ENCODE peak calls at places on chromosomes 12 and 14, in four cellular contexts. One of them, this sample, is unnamed.

GRCh38 chr14:29898470-29898869 is 29.2 kb downstream of the PRKD1 start:
- DNase-seq in left lung: no peak
- DNase-seq in neural progenitor cell: no peak
- DNase-seq in ovary: no peak
- DNase-seq in this sample: no peak

GRCh38 chr12:124609041-124609984 is 41.9 kb upstream of the NCOR2 start:
- DNase-seq in left lung: peak; percentile 94
- DNase-seq in neural progenitor cell: no peak
- DNase-seq in ovary: peak; percentile 85
- DNase-seq in this sample: peak; percentile 95

GRCh38 chr12:80068173-80068572 is 31.2 kb upstream of the OTOGL start:
- DNase-seq in left lung: no peak
- DNase-seq in neural progenitor cell: peak; percentile 39
- DNase-seq in ovary: no peak
- DNase-seq in this sample: no peak

GRCh38 chr12:50221228-50222008 is 54.2 kb upstream of the CERS5 start:
- DNase-seq in left lung: no peak
- DNase-seq in neural progenitor cell: peak; percentile 45
- DNase-seq in ovary: no peak
- DNase-seq in this sample: no peak

GRCh38 chr12:120321382-120322202 is 6.0 kb downstream of the PLA2G1B start:
- DNase-seq in left lung: no peak
- DNase-seq in neural progenitor cell: no peak
- DNase-seq in ovary: no peak
- DNase-seq in this sample: no peak

GRCh38 chr12:30792648-30793499 is 38.1 kb upstream of the CAPRIN2 start:
- DNase-seq in left lung: no peak
- DNase-seq in neural progenitor cell: peak; percentile 2
- DNase-seq in ovary: no peak
- DNase-seq in this sample: no peak

GRCh38 chr12:15963271-15963670 is 52.1 kb downstream of the DERA start:
- DNase-seq in left lung: no peak
- DNase-seq in neural progenitor cell: no peak
- DNase-seq in ovary: no peak
- DNase-seq in this sample: no peak

GRCh38 chr12:49223590-49224369 is 34.9 kb upstream of the TUBA1A start:
- DNase-seq in left lung: no peak
- DNase-seq in neural progenitor cell: peak; percentile 43
- DNase-seq in ovary: no peak
- DNase-seq in this sample: no peak

GRCh38 chr14:24681056-24681455 is 47.1 kb upstream of the GZMB start:
- DNase-seq in left lung: no peak
- DNase-seq in neural progenitor cell: no peak
- DNase-seq in ovary: no peak
- DNase-seq in this sample: no peak

GRCh38 chr14:104885973-104886689 is 21.1 kb downstream of the CEP170B start:
- DNase-seq in left lung: peak; percentile 85
- DNase-seq in neural progenitor cell: no peak
- DNase-seq in ovary: peak; percentile 15
- DNase-seq in this sample: peak; percentile 74

GRCh38 chr12:51773145-51773869 is 75.2 kb downstream of the FIGNL2 start:
- DNase-seq in left lung: no peak
- DNase-seq in neural progenitor cell: no peak
- DNase-seq in ovary: no peak
- DNase-seq in this sample: no peak

GRCh38 chr12:24780969-24781368 is 167.9 kb downstream of the BCAT1 start:
- DNase-seq in left lung: no peak
- DNase-seq in neural progenitor cell: peak; percentile 8
- DNase-seq in ovary: no peak
- DNase-seq in this sample: no peak

GRCh38 chr12:13093850-13094225 is 9.6 kb downstream of the GSG1 start:
- DNase-seq in left lung: no peak
- DNase-seq in neural progenitor cell: no peak
- DNase-seq in ovary: no peak
- DNase-seq in this sample: no peak

GRCh38 chr12:124964251-124964650 is 24.7 kb downstream of the DHX37 start:
- DNase-seq in left lung: no peak
- DNase-seq in neural progenitor cell: no peak
- DNase-seq in ovary: no peak
- DNase-seq in this sample: no peak

GRCh38 chr12:75944097-75944904 is 87.3 kb downstream of the PHLDA1 start:
- DNase-seq in left lung: no peak
- DNase-seq in neural progenitor cell: no peak
- DNase-seq in ovary: no peak
- DNase-seq in this sample: no peak

GRCh38 chr12:76799362-76799761 is 35.4 kb downstream of the ZDHHC17 start:
- DNase-seq in left lung: no peak
- DNase-seq in neural progenitor cell: no peak
- DNase-seq in ovary: no peak
- DNase-seq in this sample: no peak

GRCh38 chr14:25042362-25043299 is 7.3 kb downstream of the STXBP6 start:
- DNase-seq in left lung: no peak
- DNase-seq in neural progenitor cell: peak; percentile 67
- DNase-seq in ovary: no peak
- DNase-seq in this sample: no peak

GRCh38 chr12:6925543-6926279 is 2.0 kb upstream of the ATN1 start:
- DNase-seq in left lung: no peak
- DNase-seq in neural progenitor cell: peak; percentile 77
- DNase-seq in ovary: peak; percentile 84
- DNase-seq in this sample: no peak

GRCh38 chr12:6925239-6925542 is 2.6 kb upstream of the ATN1 start:
- DNase-seq in left lung: no peak
- DNase-seq in neural progenitor cell: peak; percentile 64
- DNase-seq in ovary: no peak
- DNase-seq in this sample: no peak

GRCh38 chr12:6928703-6929407 is 1.1 kb downstream of the ATN1 start:
- DNase-seq in left lung: peak; percentile 43
- DNase-seq in neural progenitor cell: no peak
- DNase-seq in ovary: peak; percentile 39
- DNase-seq in this sample: no peak

GRCh38 chr12:6927999-6928702 is 392 bp downstream of the ATN1 start:
- DNase-seq in left lung: peak; percentile 81
- DNase-seq in neural progenitor cell: peak; percentile 48
- DNase-seq in ovary: peak; percentile 69
- DNase-seq in this sample: no peak

GRCh38 chr12:6927379-6927991 is at the start of gene ATN1:
- DNase-seq in left lung: peak; percentile 89
- DNase-seq in neural progenitor cell: peak; percentile 84
- DNase-seq in ovary: peak; percentile 93
- DNase-seq in this sample: no peak
- H3K4me1 ChIP-seq in left lung: peaks cover 47% of the 10 kb centered on the region
- H3K4me1 ChIP-seq in neural progenitor cell: peaks cover 40% of the 10 kb centered on the region
- H3K4me1 ChIP-seq in ovary: peaks cover 23% of the 10 kb centered on the region
- H3K4me1 ChIP-seq in this sample: peaks cover 34% of the 10 kb centered on the region

DNA sequence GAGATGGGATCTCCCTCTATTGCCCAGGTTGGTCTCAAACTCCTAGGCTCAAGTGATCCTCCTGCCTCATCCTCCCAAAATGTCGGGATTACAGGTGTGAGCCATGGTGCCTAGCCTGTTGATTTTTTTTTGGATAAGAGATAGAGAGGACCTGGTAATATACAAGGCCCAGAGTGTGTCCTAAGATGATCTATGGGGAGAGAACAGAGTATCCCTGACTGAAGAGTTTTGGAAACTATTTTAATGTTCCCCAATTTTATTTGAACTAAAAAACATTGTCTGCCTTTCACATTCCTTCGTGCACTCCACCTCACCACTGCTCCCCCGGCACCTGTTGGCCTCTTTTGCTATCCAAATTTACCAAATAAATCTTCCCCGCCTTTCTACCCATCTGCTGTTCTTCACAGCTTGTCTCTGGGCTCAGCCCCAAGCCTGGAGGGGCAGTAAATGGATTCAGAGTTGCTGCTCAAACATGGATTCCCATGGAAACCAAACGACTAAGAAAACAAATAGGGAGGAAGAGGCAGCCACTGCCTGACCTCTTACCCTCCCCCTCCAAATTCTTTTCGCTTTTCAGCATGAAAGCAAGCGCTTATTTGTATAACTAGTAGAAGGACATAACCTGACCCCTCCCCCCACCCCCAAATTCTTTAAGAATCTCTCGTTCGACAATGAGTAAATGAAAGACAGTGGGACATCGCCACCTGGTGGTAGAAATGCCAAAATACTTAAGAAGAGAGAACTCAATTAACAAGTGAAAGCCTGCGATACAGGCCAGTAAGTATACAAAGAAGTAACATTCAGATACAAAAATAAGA is 22.6 kb downstream of the OR10G3 start:
- DNase-seq in left lung: no peak
- DNase-seq in neural progenitor cell: peak; percentile 97
- DNase-seq in ovary: peak; percentile 62
- DNase-seq in this sample: no peak
- H3K27ac ChIP-seq in left lung: peak overlapping the region; percentile 50
- H3K27ac ChIP-seq in neural progenitor cell: peak overlapping the region; percentile 91
- H3K27ac ChIP-seq in ovary: no peak overlapping the region
- H3K27ac ChIP-seq in this sample: no peak overlapping the region

GRCh38 chr12:4274396-4274959 is 916 bp downstream of the CCND2 start:
- DNase-seq in left lung: peak; percentile 81
- DNase-seq in neural progenitor cell: peak; percentile 38
- DNase-seq in ovary: peak; percentile 44
- DNase-seq in this sample: no peak

GRCh38 chr12:4272014-4272975 is 1.3 kb upstream of the CCND2 start:
- DNase-seq in left lung: peak; percentile 90
- DNase-seq in neural progenitor cell: peak; percentile 90
- DNase-seq in ovary: peak; percentile 62
- DNase-seq in this sample: peak; percentile 98

GRCh38 chr12:4274960-4275868 is 1.7 kb downstream of the CCND2 start:
- DNase-seq in left lung: peak; percentile 81
- DNase-seq in neural progenitor cell: peak; percentile 53
- DNase-seq in ovary: peak; percentile 41
- DNase-seq in this sample: no peak

GRCh38 chr12:4272976-4273650 is 449 bp upstream of the CCND2 start:
- DNase-seq in left lung: no peak
- DNase-seq in neural progenitor cell: peak; percentile 55
- DNase-seq in ovary: no peak
- DNase-seq in this sample: no peak

DNA sequence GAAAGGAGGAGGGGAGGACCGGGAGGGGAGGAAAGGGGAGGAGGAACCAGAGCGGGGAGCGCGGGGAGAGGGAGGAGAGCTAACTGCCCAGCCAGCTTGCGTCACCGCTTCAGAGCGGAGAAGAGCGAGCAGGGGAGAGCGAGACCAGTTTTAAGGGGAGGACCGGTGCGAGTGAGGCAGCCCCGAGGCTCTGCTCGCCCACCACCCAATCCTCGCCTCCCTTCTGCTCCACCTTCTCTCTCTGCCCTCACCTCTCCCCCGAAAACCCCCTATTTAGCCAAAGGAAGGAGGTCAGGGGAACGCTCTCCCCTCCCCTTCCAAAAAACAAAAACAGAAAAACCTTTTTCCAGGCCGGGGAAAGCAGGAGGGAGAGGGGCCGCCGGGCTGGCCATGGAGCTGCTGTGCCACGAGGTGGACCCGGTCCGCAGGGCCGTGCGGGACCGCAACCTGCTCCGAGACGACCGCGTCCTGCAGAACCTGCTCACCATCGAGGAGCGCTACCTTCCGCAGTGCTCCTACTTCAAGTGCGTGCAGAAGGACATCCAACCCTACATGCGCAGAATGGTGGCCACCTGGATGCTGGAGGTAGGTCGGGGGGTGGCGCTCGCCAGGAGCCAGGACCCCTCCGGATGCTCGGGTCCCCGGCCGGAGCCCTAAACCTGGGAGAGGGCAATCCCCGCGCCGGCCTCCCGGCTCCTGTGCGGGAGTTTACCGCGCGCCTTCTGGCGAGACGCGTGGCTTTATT is at the start of gene CCND2:
- DNase-seq in left lung: peak; percentile 95
- DNase-seq in neural progenitor cell: peak; percentile 92
- DNase-seq in ovary: peak; percentile 79
- DNase-seq in this sample: peak; percentile 96
- TF ChIP-seq CTCF in left lung: no peak
- TF ChIP-seq CTCF in neural progenitor cell: peak; percentile 11
- TF ChIP-seq CTCF in ovary: no peak
- TF ChIP-seq CTCF in this sample: no peak

GRCh38 chr12:11801643-11802042 is 152.2 kb downstream of the ETV6 start:
- DNase-seq in left lung: no peak
- DNase-seq in neural progenitor cell: no peak
- DNase-seq in ovary: no peak
- DNase-seq in this sample: no peak
- H3K4me1 ChIP-seq in left lung: peaks cover 5% of the 10 kb centered on the region
- H3K4me1 ChIP-seq in neural progenitor cell: peaks cover 4% of the 10 kb centered on the region
- H3K4me1 ChIP-seq in ovary: no peaks in the 10 kb centered on the region
- H3K4me1 ChIP-seq in this sample: peaks cover 15% of the 10 kb centered on the region

GRCh38 chr12:53051881-53052412 is 2.1 kb downstream of the TNS2 start:
- DNase-seq in left lung: no peak
- DNase-seq in neural progenitor cell: no peak
- DNase-seq in ovary: no peak
- DNase-seq in this sample: no peak
- H3K27ac ChIP-seq in left lung: peak overlapping the region; percentile 88
- H3K27ac ChIP-seq in neural progenitor cell: no peak overlapping the region
- H3K27ac ChIP-seq in ovary: peak overlapping the region; percentile 96
- H3K27ac ChIP-seq in this sample: peak overlapping the region; percentile 95

GRCh38 chr12:71969330-71969729 is 30.7 kb downstream of the TPH2 start:
- DNase-seq in left lung: no peak
- DNase-seq in neural progenitor cell: no peak
- DNase-seq in ovary: no peak
- DNase-seq in this sample: no peak
- TF ChIP-seq CTCF in left lung: no peak
- TF ChIP-seq CTCF in neural progenitor cell: no peak
- TF ChIP-seq CTCF in ovary: no peak
- TF ChIP-seq CTCF in this sample: no peak